ENCODE peak calls at places on chromosome 16, in five cellular contexts. T is CMK; N is upper lobe of right lung; O is T follicular helper cell; L is stimulated activated naive CD8-positive, alpha-beta T cell treated with anti-CD3 and anti-CD28 coated beads, Interleukin-15, Interleukin-2, amounts not matched to agents 100 U/mL and 50 U/mL, for 24 hours. E is an unnamed sample.

GRCh38 chr16:68802190-68802589 is 41.1 kb upstream of the TANGO6 start:
- DNase-seq in T (no peak), N (no peak), O (no peak), L (no peak), E (no peak)

GRCh38 chr16:89036776-89037175 is 56.9 kb upstream of the ACSF3 start:
- DNase-seq in T (no peak), N (no peak), O (no peak), L (no peak), E (no peak)

GRCh38 chr16:85605051-85605911 is 7.8 kb upstream of the GSE1 start:
- DNase-seq in T (no peak), N (no peak), O (no peak), L (no peak), E (no peak)

GRCh38 chr16:89308391-89309333 is 91.2 kb downstream of the ZNF778 start:
- DNase-seq in T (no peak), N (no peak), O (no peak), L (peak; percentile 46), E (no peak)

GRCh38 chr16:76387994-76388393 is 110.8 kb downstream of the CNTNAP4 start:
- DNase-seq in T (no peak), N (no peak), O (no peak), L (no peak), E (no peak)

GRCh38 chr16:74771656-74772315 is 2.8 kb downstream of the FA2H start:
- DNase-seq in T (no peak), N (no peak), O (no peak), L (no peak), E (no peak)

GRCh38 chr16:65842067-65842466 is 524.4 kb upstream of the CDH5 start:
- DNase-seq in T (no peak), N (no peak), O (no peak), L (no peak), E (no peak)

GRCh38 chr16:84423416-84423837 is 55.1 kb downstream of the ATP2C2 start:
- DNase-seq in T (peak; percentile 48), N (peak; percentile 1), O (no peak), L (no peak), E (no peak)

GRCh38 chr16:87895641-87896141 is 26.4 kb upstream of the SLC7A5 start:
- DNase-seq in T (no peak), N (no peak), O (no peak), L (peak; percentile 84), E (no peak)

GRCh38 chr16:68360971-68361370 is 50.2 kb downstream of the PRMT7 start:
- DNase-seq in T (no peak), N (no peak), O (no peak), L (no peak), E (no peak)

GRCh38 chr16:53091508-53092211 is 36.9 kb downstream of the CHD9 start:
- DNase-seq in T (no peak), N (no peak), O (no peak), L (peak; percentile 16), E (peak; percentile 85)